ENCODE peak calls at places on chromosomes 3 and 15, in four cellular contexts. S is body of pancreas, K is H9, C is sigmoid colon. Q is an unnamed sample.

GRCh38 chr3:193292386-193292785 is 51.4 kb downstream of the PLAAT1 start:
- DNase-seq in S (no peak), K (no peak), C (no peak), Q (no peak)

GRCh38 chr3:154799801-154800200 is 280.3 kb upstream of the MME start:
- DNase-seq in S (no peak), K (no peak), C (no peak), Q (no peak)

GRCh38 chr15:90624278-90624930 is 92.7 kb upstream of the BLM start:
- DNase-seq in S (no peak), K (no peak), C (no peak), Q (no peak)

GRCh38 chr3:83843716-83844115 is 1115.1 kb upstream of the CADM2 start:
- DNase-seq in S (no peak), K (no peak), C (no peak), Q (no peak)

GRCh38 chr3:63279000-63279366 is 875 bp downstream of the SYNPR start:
- DNase-seq in S (no peak), K (peak; percentile 38), C (no peak), Q (no peak)

GRCh38 chr15:63950911-63951481 is 95.3 kb downstream of the DAPK2 start:
- DNase-seq in S (no peak), K (no peak), C (no peak), Q (peak; percentile 90)

GRCh38 chr3:138945646-138946553 is 1.0 kb downstream of the FOXL2 start:
- DNase-seq in S (peak; percentile 59), K (peak; percentile 64), C (no peak), Q (no peak)

GRCh38 chr15:89167267-89168176 is 53.9 kb downstream of the RLBP1 start:
- DNase-seq in S (peak; percentile 63), K (no peak), C (no peak), Q (no peak)

GRCh38 chr3:10614160-10614559 is 108.8 kb upstream of the ATP2B2 start:
- DNase-seq in S (no peak), K (no peak), C (no peak), Q (no peak)

GRCh38 chr15:51135276-51135675 is 40.6 kb upstream of the TNFAIP8L3 start:
- DNase-seq in S (no peak), K (no peak), C (no peak), Q (no peak)

GRCh38 chr3:23129817-23130216 is 73.3 kb upstream of the UBE2E2 start:
- DNase-seq in S (no peak), K (no peak), C (no peak), Q (no peak)

GRCh38 chr15:32706704-32707103 is 11.1 kb upstream of the GREM1 start:
- DNase-seq in S (no peak), K (no peak), C (no peak), Q (no peak)

GRCh38 chr3:140599496-140599895 is 78.4 kb upstream of the TRIM42 start:
- DNase-seq in S (no peak), K (no peak), C (no peak), Q (no peak)

DNA sequence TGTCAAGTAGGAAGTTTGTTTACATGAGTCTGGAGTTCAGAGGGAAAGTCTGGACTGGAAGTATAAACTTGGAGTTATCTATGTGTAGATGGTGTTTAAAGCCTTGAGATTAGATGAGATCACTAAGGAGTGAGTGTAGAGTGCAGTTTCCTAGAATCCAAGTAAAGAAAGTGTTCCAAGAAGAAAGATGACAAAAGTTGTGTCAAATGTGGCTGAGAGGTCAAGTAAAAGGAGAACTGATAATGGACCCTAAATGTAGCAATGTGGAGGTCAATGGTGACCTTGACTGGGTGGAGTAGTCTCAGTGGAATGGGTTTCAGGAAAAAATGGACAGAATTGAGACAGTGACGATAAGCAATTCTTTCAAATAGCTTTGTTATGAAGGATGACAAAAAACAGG is 39.9 kb upstream of the ULK4 start:
- DNase-seq in S (no peak), K (no peak), C (no peak), Q (no peak)
- H3K27ac ChIP-seq in S (no peak overlapping the region), K (no peak overlapping the region), C (no peak overlapping the region), Q (no peak overlapping the region)

DNA sequence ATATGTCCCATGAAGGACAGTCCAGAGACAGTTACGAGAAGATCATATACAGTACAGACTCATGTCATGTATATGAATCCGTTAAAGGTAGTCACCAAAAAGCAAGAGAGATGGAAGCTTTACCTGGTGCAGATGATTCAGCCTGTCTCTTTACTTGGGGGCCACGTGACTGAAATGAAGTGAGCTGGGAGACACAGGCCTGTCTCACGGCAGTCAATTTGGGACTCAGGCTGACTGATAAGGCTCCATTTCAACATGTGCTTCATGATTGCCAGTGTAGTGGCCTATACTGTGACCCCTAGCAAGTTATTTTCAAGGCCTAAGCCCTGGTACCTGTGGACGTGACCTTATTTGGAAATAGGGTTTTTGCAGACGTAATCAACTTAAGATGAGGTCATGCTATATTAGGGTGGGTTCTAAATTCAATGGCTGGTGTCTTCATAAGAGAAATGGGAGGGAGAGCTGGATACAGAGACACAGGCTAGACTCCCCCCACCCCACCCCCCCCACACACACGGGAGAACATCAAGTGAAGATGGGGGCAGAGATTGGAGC is 3.0 kb upstream of the PROK2 start:
- DNase-seq in S (no peak), K (no peak), C (no peak), Q (peak; percentile 57)
- H3K27ac ChIP-seq in S (no peak overlapping the region), K (no peak overlapping the region), C (no peak overlapping the region), Q (no peak overlapping the region)

DNA sequence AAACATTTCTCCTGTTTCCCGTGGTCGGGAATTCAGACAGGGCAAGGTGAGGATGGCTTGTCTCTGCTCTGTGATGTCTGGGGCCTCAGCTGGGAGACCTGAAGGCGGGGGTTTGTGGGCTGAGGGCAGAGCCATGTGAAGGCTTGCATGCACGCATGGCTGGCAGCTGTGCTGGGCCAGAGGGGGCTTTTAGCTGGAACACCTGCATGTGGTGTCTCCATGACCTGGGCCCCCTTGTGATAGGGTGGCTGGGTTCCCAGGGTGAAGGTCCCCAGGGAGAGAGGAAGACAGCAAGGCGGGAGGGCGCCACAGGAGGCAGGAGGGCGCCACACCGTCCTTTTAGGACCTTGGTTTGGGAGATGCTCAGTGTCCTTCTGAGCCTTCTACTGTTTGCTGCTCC is 101.6 kb upstream of the PRR23E start:
- DNase-seq in S (no peak), K (no peak), C (no peak), Q (no peak)
- H3K27ac ChIP-seq in S (no peak overlapping the region), K (no peak overlapping the region), C (no peak overlapping the region), Q (no peak overlapping the region)

GRCh38 chr15:96501362-96501761 is 170.9 kb downstream of the NR2F2 start:
- DNase-seq in S (no peak), K (no peak), C (no peak), Q (peak; percentile 68)

GRCh38 chr15:96497951-96498350 is 167.5 kb downstream of the NR2F2 start:
- DNase-seq in S (no peak), K (no peak), C (no peak), Q (no peak)

GRCh38 chr15:96503276-96503675 is 172.8 kb downstream of the NR2F2 start:
- DNase-seq in S (no peak), K (no peak), C (no peak), Q (peak; percentile 42)

GRCh38 chr15:96502196-96502595 is 171.7 kb downstream of the NR2F2 start:
- DNase-seq in S (no peak), K (no peak), C (no peak), Q (peak; percentile 80)

GRCh38 chr15:96500491-96500890 is 170.0 kb downstream of the NR2F2 start:
- DNase-seq in S (no peak), K (no peak), C (no peak), Q (no peak)
- H3K27ac ChIP-seq in S (no peak overlapping the region), K (no peak overlapping the region), C (no peak overlapping the region), Q (no peak overlapping the region)

GRCh38 chr15:75348034-75348562 is 1.3 kb downstream of the NEIL1 start:
- DNase-seq in S (no peak), K (no peak), C (no peak), Q (no peak)
- H3K27ac ChIP-seq in S (peak overlapping the region; percentile 84), K (no peak overlapping the region), C (peak overlapping the region; percentile 74), Q (peak overlapping the region; percentile 80)